ENCODE peak calls at places on chromosomes 2 and 18, in five cellular contexts. J, A, G, X and S are unnamed samples.

GRCh38 chr2:40041983-40042382 is 262.9 kb upstream of the THUMPD2 start:
- DNase-seq in G (no peak), A (no peak), X (no peak), J (peak), S (no peak)

GRCh38 chr2:129781749-129782617 is 197.5 kb upstream of the RAB6C start:
- DNase-seq in J (no peak), X (no peak), A (no peak), G (no peak), S (no peak)

GRCh38 chr2:68371581-68371980 is 6.5 kb downstream of the PLEK start:
- DNase-seq in J (no peak), G (no peak), X (peak), A (no peak), S (no peak)

GRCh38 chr2:62747876-62748275 is 42.4 kb downstream of the EHBP1 start:
- DNase-seq in A (no peak), J (no peak), G (no peak), X (peak), S (no peak)

GRCh38 chr2:65300772-65301711 is 73.4 kb downstream of the ACTR2 start:
- DNase-seq in X (peak), G (peak), J (peak), A (peak), S (no peak)

GRCh38 chr2:239118675-239119211 is 270.9 kb downstream of the TWIST2 start:
- DNase-seq in J (no peak), X (no peak), G (no peak), A (no peak), S (no peak)

GRCh38 chr18:52409732-52410131 is 69.7 kb downstream of the DCC start:
- DNase-seq in A (no peak), J (no peak), X (peak), G (no peak), S (no peak)

GRCh38 chr2:35651688-35652323 is 703.8 kb upstream of the CRIM1 start:
- DNase-seq in J (no peak), X (peak), G (no peak), A (no peak), S (peak)

GRCh38 chr2:233928594-233929351 is 11.6 kb downstream of the TRPM8 start:
- DNase-seq in X (no peak), A (peak), J (no peak), G (no peak), S (peak)

GRCh38 chr2:180505203-180505602 is 475.2 kb upstream of the UBE2E3 start:
- DNase-seq in A (no peak), G (no peak), J (no peak), X (no peak), S (no peak)

GRCh38 chr2:5077479-5078089 is 614.6 kb upstream of the SOX11 start:
- DNase-seq in X (no peak), A (no peak), J (no peak), G (no peak), S (no peak)

GRCh38 chr2:227627769-227628168 is 10.5 kb downstream of the SCYGR4 start:
- DNase-seq in A (no peak), J (no peak), X (no peak), G (no peak), S (no peak)

GRCh38 chr2:157304811-157305712 is 20.6 kb downstream of the ERMN start:
- DNase-seq in G (no peak), A (no peak), J (peak), X (no peak), S (no peak)

GRCh38 chr2:240919786-240920782 is 13.9 kb downstream of the CROCC2 start:
- DNase-seq in G (peak), J (no peak), X (no peak), A (no peak), S (no peak)

GRCh38 chr2:75570948-75571729 is 10.4 kb upstream of the EVA1A start:
- DNase-seq in A (no peak), J (no peak), X (no peak), G (no peak), S (no peak)

GRCh38 chr2:70939001-70939846 is 3.5 kb downstream of the ATP6V1B1 start:
- DNase-seq in G (no peak), X (no peak), J (no peak), A (no peak), S (no peak)

GRCh38 chr2:70938580-70938938 is 2.9 kb downstream of the ATP6V1B1 start:
- DNase-seq in A (no peak), G (no peak), X (no peak), J (no peak), S (no peak)

GRCh38 chr2:70936979-70937811 is 1.5 kb downstream of the ATP6V1B1 start:
- DNase-seq in J (no peak), G (no peak), X (no peak), A (no peak), S (no peak)

GRCh38 chr2:70936165-70936978 is 672 bp downstream of the ATP6V1B1 start:
- DNase-seq in X (no peak), A (no peak), G (no peak), J (no peak), S (no peak)

DNA sequence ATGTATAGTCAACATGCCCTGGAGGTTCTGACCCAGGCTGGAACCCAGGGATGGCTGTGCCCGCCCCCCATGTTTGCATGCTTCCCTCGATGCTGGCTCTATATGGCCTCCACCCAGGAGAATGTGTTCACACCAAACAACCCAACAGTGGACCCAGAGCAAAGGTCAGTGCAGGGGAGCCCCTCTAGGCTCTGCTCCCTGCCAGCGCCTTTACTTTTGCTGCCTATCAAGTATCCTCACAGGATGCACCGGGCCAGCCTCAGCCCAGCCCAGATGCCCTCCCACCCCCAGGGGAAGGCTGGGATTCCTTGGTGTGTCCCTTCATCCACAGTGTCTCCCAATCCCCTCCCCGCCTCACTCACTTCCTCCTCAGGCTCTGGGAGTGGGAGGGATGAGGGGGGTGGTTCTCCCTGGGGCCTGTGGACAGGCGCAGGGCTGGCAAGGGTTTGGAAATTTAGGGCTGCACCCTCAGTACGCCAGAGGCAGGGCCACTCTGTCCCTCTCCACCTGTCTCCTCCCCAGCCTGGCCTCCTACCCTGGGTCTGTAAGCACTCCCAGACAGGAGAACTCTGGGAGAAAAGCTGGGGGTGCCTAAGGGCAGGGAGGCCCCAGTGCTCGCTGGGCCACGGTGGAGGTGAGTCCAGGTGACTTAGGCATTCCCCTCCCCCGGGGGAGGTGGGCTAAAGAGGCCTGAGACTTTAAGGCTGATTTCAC is 2.3 kb downstream of the ATP6V1B1 start:
- DNase-seq in X (no peak), G (no peak), J (no peak), A (no peak), S (no peak)
- H3K4me3 ChIP-seq in X (no peak), G (no peak), J (no peak), A (no peak), S (no peak)

GRCh38 chr2:19949071-19949470 is 40.8 kb downstream of the WDR35 start:
- DNase-seq in X (no peak), A (no peak), G (no peak), J (peak), S (no peak)
- H3K4me3 ChIP-seq in X (no peak), A (no peak), G (no peak), J (no peak), S (no peak)

GRCh38 chr18:31687016-31687415 is 2.6 kb upstream of the B4GALT6 start:
- DNase-seq in A (no peak), G (no peak), J (no peak), X (no peak), S (no peak)

GRCh38 chr18:31686572-31686971 is 2.2 kb upstream of the B4GALT6 start:
- DNase-seq in J (no peak), A (no peak), G (no peak), X (no peak), S (no peak)

GRCh38 chr18:31685097-31686082 is 1.0 kb upstream of the B4GALT6 start:
- DNase-seq in A (peak), J (peak), G (peak), X (peak), S (peak)

GRCh38 chr18:31687529-31687928 is 3.1 kb upstream of the B4GALT6 start:
- DNase-seq in G (no peak), J (no peak), A (no peak), X (no peak), S (no peak)

DNA sequence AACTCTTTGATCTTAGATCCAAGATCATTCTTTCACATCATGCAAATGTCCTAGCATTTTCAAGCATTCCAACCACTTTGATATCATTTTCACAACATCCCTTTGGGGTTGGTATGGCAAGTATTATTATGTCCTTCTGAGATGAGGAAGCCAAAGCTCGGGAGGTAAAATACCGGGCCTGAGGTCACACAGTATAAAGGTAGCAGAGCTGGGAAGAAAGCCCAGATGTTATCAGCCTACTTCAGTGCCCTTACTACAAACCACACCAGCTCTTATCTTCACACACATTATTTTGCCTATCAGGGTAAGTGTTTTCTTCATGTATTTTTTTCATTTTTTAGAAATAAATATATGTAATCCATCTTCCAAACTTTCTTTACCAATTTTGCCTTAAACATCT is 4.2 kb upstream of the B4GALT6 start:
- DNase-seq in X (peak), G (no peak), A (no peak), J (no peak), S (no peak)
- H3K4me3 ChIP-seq in X (no peak), G (no peak), A (no peak), J (no peak), S (no peak)

DNA sequence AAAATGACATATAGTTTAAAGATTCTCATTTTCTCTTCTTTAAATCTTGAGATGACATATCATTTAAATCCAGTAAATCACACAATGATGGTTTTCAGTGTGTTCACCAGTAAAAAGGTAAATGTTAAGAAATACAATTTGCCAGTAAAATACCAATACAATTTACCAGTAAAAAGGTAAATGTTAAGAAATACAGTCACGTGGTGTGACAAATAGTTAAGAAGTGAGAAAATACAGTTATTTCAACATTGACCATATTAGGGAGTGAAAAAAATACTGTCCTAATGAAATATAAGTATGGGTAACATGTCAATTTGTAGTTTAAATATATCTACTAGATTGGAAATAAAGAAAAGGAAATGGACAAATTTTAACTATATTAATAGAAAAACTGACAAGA is 80.5 kb downstream of the DLGAP1 start:
- DNase-seq in A (no peak), J (no peak), X (no peak), G (no peak), S (no peak)
- H3K4me3 ChIP-seq in A (no peak), J (no peak), X (no peak), G (no peak), S (no peak)